ENCODE peak calls at places on chromosomes 13 and 19, in nine cellular contexts. One of them, this sample, is unnamed.

GRCh38 chr13:40376296-40376849 is 290.1 kb downstream of the FOXO1 start:
- DNase-seq in Peyer's patch: no peak
- DNase-seq in pancreas: no peak
- DNase-seq in sigmoid colon: no peak
- DNase-seq in effector memory CD4-positive, alpha-beta T cell: no peak
- DNase-seq in heart left ventricle: no peak
- DNase-seq in cardiac muscle cell: no peak
- DNase-seq in breast epithelium: no peak
- DNase-seq in psoas muscle: no peak
- DNase-seq in this sample: no peak

GRCh38 chr19:42634409-42635232 is 39.9 kb upstream of the CEACAM8 start:
- DNase-seq in Peyer's patch: no peak
- DNase-seq in pancreas: peak
- DNase-seq in sigmoid colon: no peak
- DNase-seq in effector memory CD4-positive, alpha-beta T cell: no peak
- DNase-seq in heart left ventricle: no peak
- DNase-seq in cardiac muscle cell: peak
- DNase-seq in breast epithelium: no peak
- DNase-seq in psoas muscle: no peak
- DNase-seq in this sample: peak

GRCh38 chr13:74325106-74325505 is 190.9 kb upstream of the KLF12 start:
- DNase-seq in Peyer's patch: no peak
- DNase-seq in pancreas: no peak
- DNase-seq in sigmoid colon: peak
- DNase-seq in effector memory CD4-positive, alpha-beta T cell: no peak
- DNase-seq in heart left ventricle: peak
- DNase-seq in cardiac muscle cell: peak
- DNase-seq in breast epithelium: no peak
- DNase-seq in psoas muscle: no peak
- DNase-seq in this sample: no peak

GRCh38 chr13:101301053-101301452 is 115.3 kb downstream of the NALCN start:
- DNase-seq in Peyer's patch: no peak
- DNase-seq in pancreas: no peak
- DNase-seq in sigmoid colon: no peak
- DNase-seq in effector memory CD4-positive, alpha-beta T cell: no peak
- DNase-seq in heart left ventricle: no peak
- DNase-seq in cardiac muscle cell: no peak
- DNase-seq in breast epithelium: no peak
- DNase-seq in psoas muscle: no peak
- DNase-seq in this sample: no peak

GRCh38 chr13:46614582-46614981 is 61.6 kb downstream of the LRCH1 start:
- DNase-seq in Peyer's patch: no peak
- DNase-seq in pancreas: no peak
- DNase-seq in sigmoid colon: no peak
- DNase-seq in effector memory CD4-positive, alpha-beta T cell: no peak
- DNase-seq in heart left ventricle: no peak
- DNase-seq in cardiac muscle cell: peak
- DNase-seq in breast epithelium: no peak
- DNase-seq in psoas muscle: no peak
- DNase-seq in this sample: peak

GRCh38 chr19:49809155-49809986 is 3.7 kb downstream of the FUZ start:
- DNase-seq in Peyer's patch: peak
- DNase-seq in pancreas: peak
- DNase-seq in sigmoid colon: peak
- DNase-seq in effector memory CD4-positive, alpha-beta T cell: peak
- DNase-seq in heart left ventricle: peak
- DNase-seq in cardiac muscle cell: no peak
- DNase-seq in breast epithelium: peak
- DNase-seq in psoas muscle: peak
- DNase-seq in this sample: peak

GRCh38 chr19:3674784-3675183 is 25.5 kb downstream of the PIP5K1C start:
- DNase-seq in Peyer's patch: no peak
- DNase-seq in pancreas: no peak
- DNase-seq in sigmoid colon: no peak
- DNase-seq in effector memory CD4-positive, alpha-beta T cell: no peak
- DNase-seq in heart left ventricle: no peak
- DNase-seq in cardiac muscle cell: no peak
- DNase-seq in breast epithelium: no peak
- DNase-seq in psoas muscle: no peak
- DNase-seq in this sample: no peak

GRCh38 chr19:32868206-32868950 is 1.2 kb downstream of the SLC7A9 start:
- DNase-seq in Peyer's patch: peak
- DNase-seq in pancreas: no peak
- DNase-seq in sigmoid colon: no peak
- DNase-seq in effector memory CD4-positive, alpha-beta T cell: no peak
- DNase-seq in heart left ventricle: no peak
- DNase-seq in cardiac muscle cell: no peak
- DNase-seq in breast epithelium: no peak
- DNase-seq in psoas muscle: no peak
- DNase-seq in this sample: no peak

GRCh38 chr13:109383683-109384082 is 402.7 kb downstream of the IRS2 start:
- DNase-seq in Peyer's patch: no peak
- DNase-seq in pancreas: no peak
- DNase-seq in sigmoid colon: no peak
- DNase-seq in effector memory CD4-positive, alpha-beta T cell: no peak
- DNase-seq in heart left ventricle: no peak
- DNase-seq in cardiac muscle cell: peak
- DNase-seq in breast epithelium: no peak
- DNase-seq in psoas muscle: no peak
- DNase-seq in this sample: peak

GRCh38 chr13:21420706-21421105 is 38.4 kb downstream of the ZDHHC20 start:
- DNase-seq in Peyer's patch: no peak
- DNase-seq in pancreas: no peak
- DNase-seq in sigmoid colon: no peak
- DNase-seq in effector memory CD4-positive, alpha-beta T cell: no peak
- DNase-seq in heart left ventricle: no peak
- DNase-seq in cardiac muscle cell: peak
- DNase-seq in breast epithelium: no peak
- DNase-seq in psoas muscle: no peak
- DNase-seq in this sample: no peak

GRCh38 chr19:48638831-48639381 is 1.7 kb upstream of the DBP start:
- DNase-seq in Peyer's patch: no peak
- DNase-seq in pancreas: peak
- DNase-seq in sigmoid colon: no peak
- DNase-seq in effector memory CD4-positive, alpha-beta T cell: no peak
- DNase-seq in heart left ventricle: no peak
- DNase-seq in cardiac muscle cell: no peak
- DNase-seq in breast epithelium: peak
- DNase-seq in psoas muscle: no peak
- DNase-seq in this sample: no peak

GRCh38 chr13:66563076-66563475 is 667.1 kb downstream of the PCDH9 start:
- DNase-seq in Peyer's patch: no peak
- DNase-seq in pancreas: no peak
- DNase-seq in sigmoid colon: no peak
- DNase-seq in effector memory CD4-positive, alpha-beta T cell: no peak
- DNase-seq in heart left ventricle: no peak
- DNase-seq in cardiac muscle cell: no peak
- DNase-seq in breast epithelium: no peak
- DNase-seq in psoas muscle: no peak
- DNase-seq in this sample: no peak

GRCh38 chr19:20664917-20665781 is 3.8 kb upstream of the ZNF626 start:
- DNase-seq in Peyer's patch: no peak
- DNase-seq in pancreas: no peak
- DNase-seq in sigmoid colon: no peak
- DNase-seq in effector memory CD4-positive, alpha-beta T cell: no peak
- DNase-seq in heart left ventricle: peak
- DNase-seq in cardiac muscle cell: peak
- DNase-seq in breast epithelium: no peak
- DNase-seq in psoas muscle: peak
- DNase-seq in this sample: no peak

GRCh38 chr19:5588906-5589676 is 21.3 kb upstream of the TINCR start:
- DNase-seq in Peyer's patch: no peak
- DNase-seq in pancreas: no peak
- DNase-seq in sigmoid colon: no peak
- DNase-seq in effector memory CD4-positive, alpha-beta T cell: no peak
- DNase-seq in heart left ventricle: no peak
- DNase-seq in cardiac muscle cell: no peak
- DNase-seq in breast epithelium: no peak
- DNase-seq in psoas muscle: no peak
- DNase-seq in this sample: no peak

GRCh38 chr13:25980255-25980654 is 71.6 kb downstream of the SHISA2 start:
- DNase-seq in Peyer's patch: no peak
- DNase-seq in pancreas: no peak
- DNase-seq in sigmoid colon: no peak
- DNase-seq in effector memory CD4-positive, alpha-beta T cell: no peak
- DNase-seq in heart left ventricle: no peak
- DNase-seq in cardiac muscle cell: peak
- DNase-seq in breast epithelium: no peak
- DNase-seq in psoas muscle: no peak
- DNase-seq in this sample: no peak

GRCh38 chr19:44755219-44755618 is 6.7 kb downstream of the BCL3 start:
- DNase-seq in Peyer's patch: no peak
- DNase-seq in pancreas: peak
- DNase-seq in sigmoid colon: no peak
- DNase-seq in effector memory CD4-positive, alpha-beta T cell: no peak
- DNase-seq in heart left ventricle: no peak
- DNase-seq in cardiac muscle cell: no peak
- DNase-seq in breast epithelium: no peak
- DNase-seq in psoas muscle: no peak
- DNase-seq in this sample: no peak

GRCh38 chr19:30529876-30530275 is 157.7 kb downstream of the ZNF536 start:
- DNase-seq in Peyer's patch: no peak
- DNase-seq in pancreas: no peak
- DNase-seq in sigmoid colon: no peak
- DNase-seq in effector memory CD4-positive, alpha-beta T cell: no peak
- DNase-seq in heart left ventricle: no peak
- DNase-seq in cardiac muscle cell: no peak
- DNase-seq in breast epithelium: no peak
- DNase-seq in psoas muscle: no peak
- DNase-seq in this sample: no peak

GRCh38 chr19:17775991-17776803 is 18.7 kb upstream of the B3GNT3 start:
- DNase-seq in Peyer's patch: peak
- DNase-seq in pancreas: no peak
- DNase-seq in sigmoid colon: no peak
- DNase-seq in effector memory CD4-positive, alpha-beta T cell: no peak
- DNase-seq in heart left ventricle: no peak
- DNase-seq in cardiac muscle cell: peak
- DNase-seq in breast epithelium: no peak
- DNase-seq in psoas muscle: no peak
- DNase-seq in this sample: no peak

GRCh38 chr19:6639439-6639838 is 30.5 kb downstream of the TNFSF14 start:
- DNase-seq in Peyer's patch: no peak
- DNase-seq in pancreas: no peak
- DNase-seq in sigmoid colon: no peak
- DNase-seq in effector memory CD4-positive, alpha-beta T cell: no peak
- DNase-seq in heart left ventricle: no peak
- DNase-seq in cardiac muscle cell: no peak
- DNase-seq in breast epithelium: no peak
- DNase-seq in psoas muscle: no peak
- DNase-seq in this sample: no peak

DNA sequence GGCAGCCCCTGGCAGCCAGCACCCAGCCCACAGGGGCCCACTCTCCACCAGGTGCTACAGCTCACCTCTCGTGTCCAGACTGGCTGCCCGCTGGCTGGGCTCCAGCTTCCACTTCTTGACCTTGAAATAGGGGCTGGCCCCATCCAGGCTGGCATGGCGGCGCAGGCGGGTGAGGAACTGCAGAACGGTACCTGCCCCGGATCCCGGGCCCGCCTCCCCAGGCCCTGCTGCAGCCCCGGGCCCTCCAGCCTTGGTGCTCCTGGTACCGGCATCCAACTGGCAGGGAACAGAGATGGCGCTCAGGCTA is 4.5 kb downstream of the CBARP start:
- DNase-seq in Peyer's patch: no peak
- DNase-seq in pancreas: peak
- DNase-seq in sigmoid colon: no peak
- DNase-seq in effector memory CD4-positive, alpha-beta T cell: no peak
- DNase-seq in heart left ventricle: no peak
- DNase-seq in cardiac muscle cell: no peak
- DNase-seq in breast epithelium: no peak
- DNase-seq in psoas muscle: no peak
- DNase-seq in this sample: no peak
- H3K27ac ChIP-seq in Peyer's patch: no peak
- H3K27ac ChIP-seq in pancreas: no peak
- H3K27ac ChIP-seq in sigmoid colon: peak
- H3K27ac ChIP-seq in effector memory CD4-positive, alpha-beta T cell: no peak
- H3K27ac ChIP-seq in heart left ventricle: no peak
- H3K27ac ChIP-seq in cardiac muscle cell: peak
- H3K27ac ChIP-seq in breast epithelium: no peak
- H3K27ac ChIP-seq in psoas muscle: no peak
- H3K27ac ChIP-seq in this sample: peak

DNA sequence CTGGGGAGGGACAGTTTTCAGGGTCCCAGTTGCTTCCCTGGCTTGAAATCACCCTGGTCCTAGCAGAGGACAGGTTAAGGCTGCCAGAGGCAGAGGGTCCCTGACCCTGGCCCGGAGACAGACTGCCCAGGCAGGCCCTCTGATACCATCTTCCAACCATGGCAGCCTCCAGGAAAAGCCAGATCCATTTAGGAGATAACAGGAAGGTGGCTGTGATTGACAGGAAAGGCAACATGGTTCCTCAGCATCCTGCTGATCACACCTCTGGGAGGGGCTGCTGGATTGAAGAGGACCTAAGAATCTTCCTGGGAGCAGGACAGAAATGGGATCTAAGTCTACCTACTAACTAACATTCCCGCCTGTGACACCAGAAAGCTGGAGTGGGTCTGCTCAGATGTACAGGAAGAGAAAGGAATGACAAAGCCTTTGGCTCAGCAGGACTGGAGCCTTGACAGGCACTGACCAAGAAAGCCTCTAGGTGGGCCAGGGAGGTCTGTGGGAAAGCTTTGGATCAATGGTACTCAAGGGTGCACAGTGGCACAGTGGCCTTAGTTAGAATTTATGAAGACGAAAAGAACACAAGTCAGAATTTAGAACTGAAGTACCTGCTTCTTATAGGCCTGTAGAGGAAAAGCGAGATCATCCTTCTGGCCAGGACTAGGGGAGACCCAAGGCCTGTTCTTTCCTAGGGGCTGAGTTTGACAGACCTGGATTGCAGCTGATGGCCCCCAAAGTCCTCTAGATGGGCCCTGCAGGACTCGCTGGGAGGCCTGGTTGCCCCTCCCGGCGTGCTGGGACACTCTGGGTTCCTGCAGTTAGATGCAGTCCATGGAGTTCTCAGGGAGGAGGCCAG is 2.3 kb upstream of the PRKACA start:
- DNase-seq in Peyer's patch: no peak
- DNase-seq in pancreas: no peak
- DNase-seq in sigmoid colon: no peak
- DNase-seq in effector memory CD4-positive, alpha-beta T cell: no peak
- DNase-seq in heart left ventricle: no peak
- DNase-seq in cardiac muscle cell: no peak
- DNase-seq in breast epithelium: no peak
- DNase-seq in psoas muscle: no peak
- DNase-seq in this sample: no peak
- H3K27ac ChIP-seq in Peyer's patch: peak
- H3K27ac ChIP-seq in pancreas: no peak
- H3K27ac ChIP-seq in sigmoid colon: peak
- H3K27ac ChIP-seq in effector memory CD4-positive, alpha-beta T cell: no peak
- H3K27ac ChIP-seq in heart left ventricle: peak
- H3K27ac ChIP-seq in cardiac muscle cell: peak
- H3K27ac ChIP-seq in breast epithelium: peak
- H3K27ac ChIP-seq in psoas muscle: peak
- H3K27ac ChIP-seq in this sample: peak

GRCh38 chr19:29098091-29098490 is 114.9 kb downstream of the UQCRFS1 start:
- DNase-seq in Peyer's patch: no peak
- DNase-seq in pancreas: no peak
- DNase-seq in sigmoid colon: no peak
- DNase-seq in effector memory CD4-positive, alpha-beta T cell: no peak
- DNase-seq in heart left ventricle: no peak
- DNase-seq in cardiac muscle cell: no peak
- DNase-seq in breast epithelium: no peak
- DNase-seq in psoas muscle: peak
- DNase-seq in this sample: no peak
- H3K27ac ChIP-seq in Peyer's patch: peak
- H3K27ac ChIP-seq in pancreas: no peak
- H3K27ac ChIP-seq in sigmoid colon: peak
- H3K27ac ChIP-seq in effector memory CD4-positive, alpha-beta T cell: no peak
- H3K27ac ChIP-seq in heart left ventricle: no peak
- H3K27ac ChIP-seq in cardiac muscle cell: no peak
- H3K27ac ChIP-seq in breast epithelium: no peak
- H3K27ac ChIP-seq in psoas muscle: no peak
- H3K27ac ChIP-seq in this sample: peak

GRCh38 chr19:58560921-58561320 is 2.5 kb upstream of the UBE2M start:
- DNase-seq in Peyer's patch: no peak
- DNase-seq in pancreas: no peak
- DNase-seq in sigmoid colon: peak
- DNase-seq in effector memory CD4-positive, alpha-beta T cell: no peak
- DNase-seq in heart left ventricle: no peak
- DNase-seq in cardiac muscle cell: no peak
- DNase-seq in breast epithelium: no peak
- DNase-seq in psoas muscle: no peak
- DNase-seq in this sample: no peak
- H3K27ac ChIP-seq in Peyer's patch: no peak
- H3K27ac ChIP-seq in pancreas: no peak
- H3K27ac ChIP-seq in sigmoid colon: no peak
- H3K27ac ChIP-seq in effector memory CD4-positive, alpha-beta T cell: peak
- H3K27ac ChIP-seq in heart left ventricle: no peak
- H3K27ac ChIP-seq in cardiac muscle cell: no peak
- H3K27ac ChIP-seq in breast epithelium: no peak
- H3K27ac ChIP-seq in psoas muscle: no peak
- H3K27ac ChIP-seq in this sample: peak

This sample was measured in RWPE1.